ENCODE peak calls at places on chromosomes 12 and 14, in five cellular contexts. C is cardiac muscle cell, V is neural progenitor cell, N is IMR-90, K is WERI-Rb-1. H is an unnamed sample.

GRCh38 chr12:9669534-9669933 is at the start of gene CLEC2D:
- DNase-seq in V (no peak), K (no peak), C (no peak), N (no peak), H (no peak)

GRCh38 chr14:90558983-90559590 is 162.3 kb downstream of the CALM1 start:
- DNase-seq in N (no peak), C (no peak), K (no peak), V (no peak), H (no peak)

GRCh38 chr12:563250-563781 is 99.9 kb downstream of the NINJ2 start:
- DNase-seq in V (no peak), K (no peak), C (no peak), N (no peak), H (no peak)

GRCh38 chr14:85415015-85415712 is 114.8 kb upstream of the FLRT2 start:
- DNase-seq in N (peak), V (no peak), K (no peak), C (no peak), H (peak)

GRCh38 chr14:71497645-71498086 is 434.6 kb upstream of the RGS6 start:
- DNase-seq in N (peak), K (no peak), C (no peak), V (no peak), H (no peak)

GRCh38 chr12:31519525-31519924 is 71.4 kb downstream of the DENND5B start:
- DNase-seq in K (no peak), V (no peak), C (no peak), N (no peak), H (no peak)

GRCh38 chr12:69686731-69687130 is 12.4 kb downstream of the BEST3 start:
- DNase-seq in N (no peak), K (no peak), V (no peak), C (no peak), H (no peak)

GRCh38 chr14:98909251-98909944 is 362.6 kb downstream of the BCL11B start:
- DNase-seq in C (no peak), V (no peak), K (no peak), N (no peak), H (no peak)

GRCh38 chr12:124898200-124898950 is 16.1 kb downstream of the UBC start:
- DNase-seq in N (no peak), C (peak), K (peak), V (peak), H (peak)

GRCh38 chr12:114851981-114852380 is 168.0 kb upstream of the TBX3 start:
- DNase-seq in K (no peak), N (no peak), V (no peak), C (no peak), H (no peak)

GRCh38 chr12:68828669-68829068 is 20.7 kb downstream of the MDM2 start:
- DNase-seq in N (no peak), K (no peak), V (no peak), C (no peak), H (no peak)

GRCh38 chr14:65287264-65288131 is 125.0 kb upstream of the FUT8 start:
- DNase-seq in K (no peak), C (no peak), V (no peak), N (no peak), H (no peak)

GRCh38 chr12:94699796-94700195 is 49.4 kb upstream of the TMCC3 start:
- DNase-seq in C (no peak), N (no peak), K (no peak), V (no peak), H (no peak)

GRCh38 chr14:92475451-92476187 is 38.0 kb upstream of the RIN3 start:
- DNase-seq in K (no peak), V (no peak), N (no peak), C (no peak), H (no peak)

GRCh38 chr12:116601524-116601923 is 42.3 kb downstream of the MAP1LC3B2 start:
- DNase-seq in N (peak), V (no peak), C (no peak), K (no peak), H (no peak)

GRCh38 chr12:81245918-81246611 is 168.2 kb downstream of the ACSS3 start:
- DNase-seq in V (peak), N (no peak), C (peak), K (no peak), H (no peak)

GRCh38 chr12:2892246-2892645 is 1.6 kb downstream of the TULP3 start:
- DNase-seq in C (no peak), N (no peak), V (no peak), K (no peak), H (no peak)

GRCh38 chr12:34406228-34406995 is 384.1 kb downstream of the ALG10 start:
- DNase-seq in C (no peak), V (no peak), N (no peak), K (peak), H (peak)

GRCh38 chr14:23544511-23545447 is 6.8 kb downstream of the ZFHX2 start:
- DNase-seq in V (peak), C (peak), K (no peak), N (no peak), H (peak)

GRCh38 chr14:105072892-105073719 is 7.9 kb upstream of the GPR132 start:
- DNase-seq in N (no peak), V (no peak), K (no peak), C (no peak), H (no peak)

GRCh38 chr14:67187826-67188225 is 1.4 kb upstream of the GARIN2 start:
- DNase-seq in N (peak), V (no peak), K (peak), C (no peak), H (no peak)

GRCh38 chr12:52772727-52773126 is 4.4 kb downstream of the KRT76 start:
- DNase-seq in N (no peak), C (no peak), K (no peak), V (no peak), H (no peak)

GRCh38 chr12:104276192-104277131 is 27.1 kb upstream of the EID3 start:
- DNase-seq in N (no peak), K (no peak), C (no peak), V (no peak), H (no peak)

GRCh38 chr14:24426912-24427536 is 2.4 kb downstream of the CBLN3 start:
- DNase-seq in K (peak), C (no peak), V (no peak), N (no peak), H (no peak)

GRCh38 chr12:90166671-90167070 is 458.0 kb upstream of the ATP2B1 start:
- DNase-seq in V (no peak), K (no peak), C (no peak), N (no peak), H (no peak)

GRCh38 chr12:90166012-90166411 is 457.4 kb upstream of the ATP2B1 start:
- DNase-seq in N (no peak), K (no peak), C (no peak), V (no peak), H (no peak)

GRCh38 chr12:90167501-90167900 is 458.9 kb upstream of the ATP2B1 start:
- DNase-seq in K (no peak), V (no peak), C (no peak), N (no peak), H (no peak)

GRCh38 chr12:90163975-90164374 is 455.3 kb upstream of the ATP2B1 start:
- DNase-seq in K (peak), V (no peak), C (no peak), N (no peak), H (no peak)
- TF ChIP-seq CTCF in K (no peak), V (peak), C (no peak), N (peak), H (no peak)

DNA sequence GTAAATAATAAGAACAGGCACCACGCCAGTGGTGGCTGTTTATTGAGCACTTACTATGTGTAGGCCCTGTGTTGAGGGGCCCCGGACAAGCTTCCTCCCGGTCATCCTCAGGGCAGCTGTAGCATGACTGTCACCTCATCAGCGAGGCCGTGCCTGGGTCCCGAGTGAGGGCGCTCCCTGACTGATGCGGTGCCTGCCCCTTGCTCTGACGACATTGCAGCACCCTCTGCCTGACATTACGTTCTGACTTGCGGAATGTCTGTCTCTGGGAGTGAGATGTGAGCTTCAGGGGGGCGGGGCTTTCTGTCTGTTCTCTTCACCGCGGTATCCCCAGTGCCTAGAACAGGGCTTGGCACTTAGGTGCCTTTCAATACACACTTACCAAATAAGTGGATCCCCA is 167.6 kb downstream of the RBM19 start:
- DNase-seq in N (no peak), C (no peak), V (no peak), K (no peak), H (no peak)
- TF ChIP-seq CTCF in N (no peak), C (no peak), V (no peak), K (no peak), H (no peak)

GRCh38 chr14:96135285-96135684 is 69.4 kb upstream of the BDKRB2 start:
- DNase-seq in V (no peak), N (no peak), C (no peak), K (no peak), H (no peak)
- TF ChIP-seq CTCF in V (no peak), N (no peak), C (no peak), K (no peak), H (no peak)

DNA sequence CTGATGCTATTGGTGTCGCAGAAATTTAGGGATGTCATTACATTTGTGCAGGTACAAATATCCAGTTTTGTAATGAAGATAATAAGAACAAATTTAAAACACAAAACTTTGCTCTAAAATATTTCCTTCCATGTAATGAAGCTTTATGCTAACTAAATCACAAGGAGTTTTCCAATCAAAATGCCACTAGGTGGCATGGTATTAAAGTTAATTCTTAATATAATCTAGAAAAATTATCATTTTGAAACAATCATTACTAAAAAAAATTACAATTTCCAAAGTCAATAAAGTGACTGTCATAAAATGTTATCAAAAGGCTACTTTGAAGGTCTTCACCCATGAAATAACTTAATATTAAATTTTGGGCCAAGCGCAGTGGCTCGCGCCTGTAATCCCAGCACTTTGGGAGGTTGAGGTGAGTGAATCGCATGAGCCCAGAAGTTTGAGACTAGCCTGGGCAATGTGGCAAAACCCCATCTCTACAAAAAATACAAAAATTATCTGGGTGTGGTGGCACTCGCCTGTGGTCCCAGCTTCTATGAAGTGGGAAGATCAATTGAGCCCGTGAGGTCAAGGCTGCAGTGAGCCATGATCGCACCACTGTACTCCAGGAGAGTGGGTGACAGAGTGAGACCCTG is 77.4 kb downstream of the KIF21A start:
- DNase-seq in V (no peak), N (no peak), K (no peak), C (no peak), H (no peak)
- TF ChIP-seq CTCF in V (peak), N (no peak), K (no peak), C (peak), H (no peak)

DNA sequence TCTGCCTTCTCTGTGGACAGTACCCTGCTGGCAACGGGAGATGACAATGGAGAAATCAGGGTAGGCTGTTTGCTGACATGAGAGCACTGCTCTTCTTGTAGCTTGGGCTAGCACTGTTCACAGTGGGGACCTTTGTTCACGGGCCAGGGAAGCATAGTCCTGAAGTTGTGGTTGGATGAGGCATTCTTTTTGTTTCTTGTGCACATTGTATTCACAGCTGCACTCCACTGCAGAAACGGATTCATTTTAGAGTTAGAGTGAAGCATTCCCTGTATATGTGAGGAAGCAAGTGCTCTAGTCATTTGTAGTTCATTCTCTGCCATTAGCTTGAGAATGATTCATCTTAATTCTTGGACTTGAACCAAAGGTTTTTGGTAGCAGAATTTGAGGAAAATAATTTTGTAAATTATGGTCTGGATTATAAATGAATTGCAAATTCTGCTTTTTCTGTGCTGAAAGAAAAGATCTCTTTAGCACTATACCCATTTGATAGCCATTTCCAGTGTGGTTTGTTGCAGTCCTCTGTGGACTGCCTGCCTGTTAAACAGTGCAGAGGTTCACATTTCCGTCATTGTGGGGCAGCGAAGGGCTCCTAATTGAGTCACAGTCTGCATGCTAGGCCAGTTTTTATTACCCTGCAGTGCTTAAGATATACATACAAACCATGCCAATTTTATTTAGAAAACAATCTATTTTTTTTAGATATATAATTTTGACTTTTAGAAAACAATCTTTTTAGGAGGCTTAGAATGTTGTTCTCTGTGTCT is 80.6 kb downstream of the APAF1 start:
- DNase-seq in N (peak), K (peak), C (peak), V (peak), H (peak)
- TF ChIP-seq CTCF in N (peak), K (peak), C (peak), V (peak), H (peak)

DNA sequence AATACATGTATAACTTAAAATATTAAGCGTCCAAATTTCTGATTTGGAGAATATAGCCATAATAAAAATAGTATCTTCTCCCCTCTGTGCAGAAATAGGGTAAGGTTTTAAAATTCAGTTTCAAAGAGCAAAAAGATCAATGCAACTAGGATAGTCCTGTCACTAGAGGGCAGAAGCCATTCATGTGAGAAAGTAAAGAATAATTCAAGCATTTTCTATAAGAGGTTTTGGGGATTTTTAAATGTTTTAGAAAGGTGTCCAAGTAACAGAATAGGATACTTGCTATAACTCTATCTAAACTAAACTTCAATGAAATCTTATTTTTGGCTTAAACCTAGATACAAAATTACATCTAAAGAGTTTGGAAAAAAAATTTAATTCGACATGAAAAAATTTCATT is 50.3 kb downstream of the ADAMTS20 start:
- DNase-seq in N (peak), C (peak), K (no peak), V (peak), H (no peak)
- TF ChIP-seq CTCF in N (peak), C (peak), K (no peak), V (peak), H (peak)